ENCODE peak calls at places on chromosomes 16 and 17, in seven cellular contexts. H, Q, I, S, R, D and E are unnamed samples.
A peak's percentile ranks its signal among the peaks of the same experiment; 100 is the strongest.

GRCh38 chr16:82715833-82716232 is 89.1 kb downstream of the CDH13 start:
- DNase-seq in H (no peak), R (no peak), I (no peak), S (peak; percentile 12), Q (no peak), D (no peak), E (no peak)

GRCh38 chr17:77637807-77638182 is 320.7 kb upstream of the TNRC6C start:
- DNase-seq in S (no peak), I (peak; percentile 25), Q (peak; percentile 84), R (no peak), H (no peak), D (no peak), E (no peak)

GRCh38 chr17:70158180-70158579 is 11.2 kb upstream of the KCNJ2 start:
- DNase-seq in S (no peak), D (no peak), H (peak; percentile 96), Q (no peak), R (no peak), I (no peak), E (no peak)

GRCh38 chr16:82031116-82032084 is 3.7 kb upstream of the HSD17B2 start:
- DNase-seq in D (peak; percentile 60), H (no peak), R (no peak), S (peak; percentile 49), Q (peak; percentile 57), I (no peak), E (no peak)

GRCh38 chr16:71459510-71459909 is 2.5 kb downstream of the ZNF23 start:
- DNase-seq in H (no peak), I (no peak), S (no peak), R (no peak), Q (no peak), D (no peak), E (no peak)

GRCh38 chr17:50219939-50220465 is 18.6 kb upstream of the COL1A1 start:
- DNase-seq in I (no peak), Q (no peak), R (no peak), S (peak; percentile 82), H (no peak), D (peak; percentile 69), E (no peak)

GRCh38 chr16:11526921-11527320 is 59.8 kb downstream of the LITAF start:
- DNase-seq in R (no peak), D (no peak), I (no peak), S (peak; percentile 38), H (no peak), Q (peak; percentile 65), E (no peak)

GRCh38 chr16:75273054-75273925 is 21.9 kb upstream of the BCAR1 start:
- DNase-seq in Q (no peak), R (no peak), S (no peak), H (no peak), I (no peak), D (peak; percentile 65), E (no peak)

GRCh38 chr16:15888072-15888976 is at the start of gene CEP20:
- DNase-seq in S (peak; percentile 100), R (peak; percentile 100), D (peak; percentile 99), I (peak; percentile 99), H (peak; percentile 91), Q (peak; percentile 98), E (peak; percentile 91)

GRCh38 chr16:30747331-30747730 is 894 bp upstream of the PHKG2 start:
- DNase-seq in S (no peak), Q (no peak), D (peak; percentile 52), R (no peak), I (no peak), H (no peak), E (no peak)

GRCh38 chr17:16442141-16442540 is 26.8 kb downstream of the TRPV2 start:
- DNase-seq in D (no peak), Q (no peak), H (no peak), R (no peak), S (no peak), I (no peak), E (no peak)

GRCh38 chr17:67139784-67140665 is 95.7 kb downstream of the CACNG1 start:
- DNase-seq in H (no peak), D (peak; percentile 68), R (no peak), S (peak; percentile 34), I (peak; percentile 15), Q (no peak), E (no peak)

GRCh38 chr17:19417611-19418010 is 6.6 kb downstream of the RNF112 start:
- DNase-seq in I (peak; percentile 36), H (no peak), D (no peak), Q (no peak), R (no peak), S (no peak), E (no peak)

GRCh38 chr16:89655062-89655643 is 2.4 kb downstream of the CHMP1A start:
- DNase-seq in H (no peak), D (no peak), Q (no peak), R (no peak), I (no peak), S (no peak), E (no peak)

GRCh38 chr16:716768-717325 is 1.9 kb downstream of the METRN start:
- DNase-seq in I (no peak), Q (no peak), D (no peak), S (no peak), R (no peak), H (no peak), E (no peak)

GRCh38 chr16:85246473-85246872 is 134.2 kb upstream of the CIBAR2 start:
- DNase-seq in R (no peak), H (no peak), D (no peak), I (no peak), S (no peak), Q (no peak), E (no peak)

GRCh38 chr16:89905511-89906140 is 13.0 kb upstream of the MC1R start:
- DNase-seq in Q (no peak), S (no peak), R (no peak), I (no peak), D (no peak), H (no peak), E (no peak)

GRCh38 chr16:12188674-12189249 is 212.2 kb downstream of the SNX29 start:
- DNase-seq in R (no peak), D (peak; percentile 26), H (no peak), Q (no peak), S (no peak), I (no peak), E (no peak)

GRCh38 chr17:77877674-77878355 is 80.7 kb upstream of the TNRC6C start:
- DNase-seq in S (no peak), D (no peak), Q (no peak), H (no peak), I (no peak), R (no peak), E (no peak)